ENCODE peak calls at places on chromosomes 4 and X, in eight cellular contexts. D is endodermal cell, T is left ventricle myocardium superior, B is psoas muscle, S is AG10803, E is heart left ventricle, A is GM12865, Q is naive B cell. Z is an unnamed sample.

GRCh38 chr4:53676402-53676871 is 85.2 kb upstream of the LNX1 start:
- DNase-seq in D (no peak), T (no peak), B (no peak), S (peak), E (no peak), A (no peak), Q (no peak), Z (no peak)

GRCh38 chr4:3447431-3448395 is 5.9 kb downstream of the HGFAC start:
- DNase-seq in D (no peak), T (peak), B (peak), S (no peak), E (no peak), A (no peak), Q (no peak), Z (no peak)

GRCh38 chr4:187414716-187415115 is 580.9 kb upstream of the ZFP42 start:
- DNase-seq in D (no peak), T (no peak), B (no peak), S (no peak), E (no peak), A (no peak), Q (no peak), Z (no peak)

GRCh38 chrX:24553016-24553415 is 87.9 kb downstream of the PDK3 start:
- DNase-seq in D (no peak), T (no peak), B (no peak), S (no peak), E (no peak), A (no peak), Q (no peak), Z (no peak)

GRCh38 chrX:10756365-10756915 is 136.1 kb upstream of the MID1 start:
- DNase-seq in D (no peak), T (no peak), B (no peak), S (peak), E (no peak), A (no peak), Q (no peak), Z (no peak)

GRCh38 chr4:1216869-1217294 is 32.0 kb downstream of the CTBP1 start:
- DNase-seq in D (no peak), T (peak), B (no peak), S (no peak), E (no peak), A (peak), Q (peak), Z (peak)

GRCh38 chr4:19298998-19299397 is 952.7 kb upstream of the SLIT2 start:
- DNase-seq in D (no peak), T (no peak), B (no peak), S (peak), E (no peak), A (no peak), Q (no peak), Z (no peak)

GRCh38 chr4:81466841-81467671 is 4.7 kb downstream of the RASGEF1B start:
- DNase-seq in D (peak), T (no peak), B (no peak), S (peak), E (peak), A (peak), Q (peak), Z (peak)

GRCh38 chr4:103303011-103303410 is 104.9 kb upstream of the CENPE start:
- DNase-seq in D (no peak), T (no peak), B (no peak), S (no peak), E (no peak), A (no peak), Q (no peak), Z (no peak)

GRCh38 chrX:105221374-105221773 is 880 bp upstream of the TEX13A start:
- DNase-seq in D (no peak), T (no peak), B (no peak), S (no peak), E (no peak), A (no peak), Q (no peak), Z (no peak)

GRCh38 chr4:2333356-2333841 is 71.5 kb upstream of the MXD4 start:
- DNase-seq in D (peak), T (no peak), B (no peak), S (no peak), E (no peak), A (peak), Q (peak), Z (peak)

GRCh38 chr4:151901631-151902030 is 140.8 kb upstream of the GATB start:
- DNase-seq in D (no peak), T (no peak), B (no peak), S (no peak), E (no peak), A (no peak), Q (no peak), Z (no peak)

GRCh38 chr4:94660614-94661013 is 97.1 kb upstream of the BMPR1B start:
- DNase-seq in D (no peak), T (no peak), B (no peak), S (no peak), E (no peak), A (no peak), Q (no peak), Z (no peak)

GRCh38 chr4:183332447-183332846 is 10.2 kb upstream of the CLDN24 start:
- DNase-seq in D (no peak), T (no peak), B (no peak), S (no peak), E (no peak), A (no peak), Q (no peak), Z (no peak)

GRCh38 chr4:2462218-2462991 is 6.5 kb upstream of the RNF4 start:
- DNase-seq in D (peak), T (peak), B (peak), S (peak), E (peak), A (peak), Q (peak), Z (no peak)

GRCh38 chr4:76625316-76625715 is 190.3 kb downstream of the SHROOM3 start:
- DNase-seq in D (no peak), T (no peak), B (no peak), S (no peak), E (no peak), A (no peak), Q (no peak), Z (no peak)

GRCh38 chr4:25441519-25442117 is 64.6 kb downstream of the ANAPC4 start:
- DNase-seq in D (peak), T (peak), B (no peak), S (peak), E (peak), A (peak), Q (no peak), Z (no peak)

GRCh38 chrX:92232182-92232581 is 453.0 kb downstream of the PCDH11X start:
- DNase-seq in D (no peak), T (no peak), B (no peak), S (no peak), E (no peak), A (no peak), Q (no peak), Z (no peak)

GRCh38 chrX:276588-277171 is 4.5 kb upstream of the PLCXD1 start:
- DNase-seq in D (no peak), T (peak), B (no peak), S (peak), E (no peak), A (no peak), Q (no peak), Z (no peak)

GRCh38 chr4:46445689-46446339 is 55.9 kb upstream of the GABRA2 start:
- DNase-seq in D (no peak), T (no peak), B (no peak), S (no peak), E (no peak), A (no peak), Q (no peak), Z (no peak)